ENCODE peak calls at places on chromosomes 11 and 22, in four cellular contexts. One of them, this sample, is unnamed.

GRCh38 chr11:116890193-116890592 is 52.8 kb upstream of the APOA1 start:
- DNase-seq in NB4: no peak
- DNase-seq in prostate gland: no peak
- DNase-seq in colonic mucosa: no peak
- DNase-seq in this sample: no peak

GRCh38 chr11:35338928-35339327 is 80.4 kb downstream of the SLC1A2 start:
- DNase-seq in colonic mucosa: no peak
- DNase-seq in NB4: no peak
- DNase-seq in prostate gland: no peak
- DNase-seq in this sample: no peak

GRCh38 chr22:50261615-50262459 is at the start of gene MAPK12:
- DNase-seq in colonic mucosa: no peak
- DNase-seq in NB4: peak
- DNase-seq in prostate gland: no peak
- DNase-seq in this sample: no peak

GRCh38 chr22:42388130-42388797 is 43.9 kb downstream of the NFAM1 start:
- DNase-seq in NB4: no peak
- DNase-seq in prostate gland: no peak
- DNase-seq in colonic mucosa: no peak
- DNase-seq in this sample: no peak

GRCh38 chr11:63917685-63918523 is 940 bp upstream of the RCOR2 start:
- DNase-seq in NB4: peak
- DNase-seq in colonic mucosa: peak
- DNase-seq in prostate gland: peak
- DNase-seq in this sample: no peak

GRCh38 chr11:35144811-35145210 is 5.8 kb downstream of the CD44 start:
- DNase-seq in colonic mucosa: no peak
- DNase-seq in prostate gland: no peak
- DNase-seq in NB4: peak
- DNase-seq in this sample: no peak

GRCh38 chr11:117220568-117220967 is 11.3 kb downstream of the PCSK7 start:
- DNase-seq in prostate gland: no peak
- DNase-seq in colonic mucosa: no peak
- DNase-seq in NB4: no peak
- DNase-seq in this sample: no peak

GRCh38 chr11:116873391-116873790 is 36.0 kb upstream of the APOA1 start:
- DNase-seq in NB4: no peak
- DNase-seq in prostate gland: no peak
- DNase-seq in colonic mucosa: no peak
- DNase-seq in this sample: no peak

GRCh38 chr11:71304491-71304890 is 52.1 kb upstream of the SHANK2 start:
- DNase-seq in NB4: no peak
- DNase-seq in prostate gland: no peak
- DNase-seq in colonic mucosa: peak
- DNase-seq in this sample: no peak

GRCh38 chr11:113974741-113975470 is at the start of gene HTR3A:
- DNase-seq in NB4: peak
- DNase-seq in prostate gland: peak
- DNase-seq in colonic mucosa: peak
- DNase-seq in this sample: no peak
- H3K4me3 ChIP-seq in NB4: no peak
- H3K4me3 ChIP-seq in prostate gland: no peak
- H3K4me3 ChIP-seq in colonic mucosa: no peak
- H3K4me3 ChIP-seq in this sample: no peak

GRCh38 chr22:36455571-36456458 is 25.6 kb downstream of the TXN2 start:
- DNase-seq in prostate gland: no peak
- DNase-seq in NB4: no peak
- DNase-seq in colonic mucosa: peak
- DNase-seq in this sample: no peak
- H3K4me3 ChIP-seq in prostate gland: peak
- H3K4me3 ChIP-seq in NB4: no peak
- H3K4me3 ChIP-seq in colonic mucosa: peak
- H3K4me3 ChIP-seq in this sample: no peak

DNA sequence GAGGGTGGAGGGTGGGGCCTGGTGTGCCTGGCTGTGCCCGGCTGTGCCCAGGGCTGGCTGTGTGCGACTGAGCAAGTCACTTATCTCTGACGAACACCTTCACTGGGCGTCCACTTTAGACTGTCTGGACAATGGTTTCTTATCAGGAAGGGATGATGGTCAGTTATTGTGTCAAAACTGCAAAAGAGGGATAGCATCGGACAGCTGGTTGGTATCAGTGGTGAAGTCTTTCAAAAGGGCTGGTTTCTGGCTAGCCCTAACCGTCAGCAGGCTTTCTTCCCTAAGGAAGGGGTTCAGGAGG is 4.1 kb upstream of the MGAT3 start:
- DNase-seq in prostate gland: no peak
- DNase-seq in colonic mucosa: no peak
- DNase-seq in NB4: no peak
- DNase-seq in this sample: no peak
- H3K4me3 ChIP-seq in prostate gland: no peak
- H3K4me3 ChIP-seq in colonic mucosa: no peak
- H3K4me3 ChIP-seq in NB4: no peak
- H3K4me3 ChIP-seq in this sample: no peak

GRCh38 chr11:103354656-103355055 is 245.4 kb downstream of the DYNC2H1 start:
- DNase-seq in colonic mucosa: no peak
- DNase-seq in NB4: no peak
- DNase-seq in prostate gland: no peak
- DNase-seq in this sample: no peak
- H3K4me3 ChIP-seq in colonic mucosa: no peak
- H3K4me3 ChIP-seq in NB4: no peak
- H3K4me3 ChIP-seq in prostate gland: no peak
- H3K4me3 ChIP-seq in this sample: no peak

DNA sequence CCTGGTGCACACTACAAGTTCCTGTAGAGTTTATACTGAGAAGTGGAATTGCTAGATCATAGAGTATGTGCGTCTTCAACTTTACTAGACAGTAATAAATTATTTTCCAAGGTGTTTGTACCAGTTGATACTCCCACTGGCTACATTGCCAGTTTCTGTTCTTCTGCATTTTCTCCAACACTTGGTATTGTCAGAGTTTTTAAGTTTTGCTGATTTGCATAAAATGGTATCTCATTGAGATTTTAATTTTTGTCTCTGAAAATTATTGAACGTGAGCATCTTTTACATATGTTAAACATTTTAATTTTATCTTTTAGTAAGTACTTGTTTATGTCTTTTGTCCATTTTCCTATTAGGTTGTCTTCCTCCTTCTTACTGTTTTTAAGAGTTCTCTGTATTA is 7.3 kb downstream of the TBCEL start:
- DNase-seq in NB4: no peak
- DNase-seq in colonic mucosa: no peak
- DNase-seq in prostate gland: no peak
- DNase-seq in this sample: no peak
- H3K4me3 ChIP-seq in NB4: no peak
- H3K4me3 ChIP-seq in colonic mucosa: no peak
- H3K4me3 ChIP-seq in prostate gland: no peak
- H3K4me3 ChIP-seq in this sample: no peak